ENCODE peak calls at places on chromosomes 3 and 15, in ten cellular contexts. One of them, this sample, is unnamed.

GRCh38 chr3:11954312-11954934 is 49.8 kb upstream of the SYN2 start:
- DNase-seq in neural progenitor cell: no peak
- DNase-seq in AG10803: no peak
- DNase-seq in fibroblast of mammary gland: peak; percentile 6
- DNase-seq in cardiac muscle cell: no peak
- DNase-seq in NB4: no peak
- DNase-seq in pancreas: no peak
- DNase-seq in fibroblast of the aortic adventitia: no peak
- DNase-seq in Panc1: no peak
- DNase-seq in choroid plexus epithelial cell: no peak
- DNase-seq in this sample: no peak

GRCh38 chr15:95842576-95842975 is 487.9 kb upstream of the NR2F2 start:
- DNase-seq in Panc1: no peak
- DNase-seq in choroid plexus epithelial cell: no peak
- DNase-seq in fibroblast of the aortic adventitia: no peak
- DNase-seq in neural progenitor cell: no peak
- DNase-seq in fibroblast of mammary gland: no peak
- DNase-seq in cardiac muscle cell: no peak
- DNase-seq in AG10803: no peak
- DNase-seq in NB4: no peak
- DNase-seq in pancreas: no peak
- DNase-seq in this sample: no peak

GRCh38 chr3:28726840-28727239 is 378.2 kb upstream of the AZI2 start:
- DNase-seq in NB4: peak; percentile 35
- DNase-seq in neural progenitor cell: peak; percentile 76
- DNase-seq in Panc1: no peak
- DNase-seq in cardiac muscle cell: peak; percentile 68
- DNase-seq in fibroblast of mammary gland: peak; percentile 52
- DNase-seq in pancreas: peak; percentile 63
- DNase-seq in choroid plexus epithelial cell: peak; percentile 34
- DNase-seq in AG10803: peak; percentile 13
- DNase-seq in fibroblast of the aortic adventitia: peak; percentile 27
- DNase-seq in this sample: peak; percentile 23

GRCh38 chr15:88663216-88663615 is 24.4 kb downstream of the ISG20 start:
- DNase-seq in AG10803: peak; percentile 40
- DNase-seq in pancreas: no peak
- DNase-seq in choroid plexus epithelial cell: no peak
- DNase-seq in cardiac muscle cell: no peak
- DNase-seq in fibroblast of mammary gland: no peak
- DNase-seq in NB4: no peak
- DNase-seq in neural progenitor cell: no peak
- DNase-seq in Panc1: no peak
- DNase-seq in fibroblast of the aortic adventitia: peak; percentile 31
- DNase-seq in this sample: no peak

GRCh38 chr15:100171411-100171810 is 170.4 kb downstream of the ADAMTS17 start:
- DNase-seq in AG10803: no peak
- DNase-seq in choroid plexus epithelial cell: no peak
- DNase-seq in fibroblast of the aortic adventitia: no peak
- DNase-seq in Panc1: no peak
- DNase-seq in NB4: no peak
- DNase-seq in fibroblast of mammary gland: no peak
- DNase-seq in neural progenitor cell: no peak
- DNase-seq in pancreas: no peak
- DNase-seq in cardiac muscle cell: no peak
- DNase-seq in this sample: no peak

GRCh38 chr15:92979011-92979701 is 79.0 kb downstream of the CHD2 start:
- DNase-seq in pancreas: no peak
- DNase-seq in cardiac muscle cell: no peak
- DNase-seq in Panc1: peak; percentile 15
- DNase-seq in AG10803: no peak
- DNase-seq in NB4: no peak
- DNase-seq in fibroblast of the aortic adventitia: no peak
- DNase-seq in neural progenitor cell: no peak
- DNase-seq in choroid plexus epithelial cell: peak; percentile 75
- DNase-seq in fibroblast of mammary gland: peak; percentile 63
- DNase-seq in this sample: peak; percentile 32

GRCh38 chr3:55723653-55724406 is 236.7 kb upstream of the WNT5A start:
- DNase-seq in Panc1: no peak
- DNase-seq in fibroblast of mammary gland: no peak
- DNase-seq in choroid plexus epithelial cell: no peak
- DNase-seq in pancreas: no peak
- DNase-seq in NB4: no peak
- DNase-seq in cardiac muscle cell: no peak
- DNase-seq in AG10803: no peak
- DNase-seq in fibroblast of the aortic adventitia: no peak
- DNase-seq in neural progenitor cell: no peak
- DNase-seq in this sample: no peak

GRCh38 chr3:170355738-170356595 is 1.5 kb upstream of the SKIL start:
- DNase-seq in cardiac muscle cell: peak; percentile 47
- DNase-seq in NB4: peak; percentile 76
- DNase-seq in Panc1: no peak
- DNase-seq in fibroblast of mammary gland: peak; percentile 25
- DNase-seq in neural progenitor cell: peak; percentile 60
- DNase-seq in pancreas: no peak
- DNase-seq in AG10803: peak; percentile 52
- DNase-seq in choroid plexus epithelial cell: peak; percentile 80
- DNase-seq in fibroblast of the aortic adventitia: peak; percentile 65
- DNase-seq in this sample: peak; percentile 77

GRCh38 chr3:52690560-52690959 is 4.7 kb downstream of the GNL3 start:
- DNase-seq in fibroblast of mammary gland: no peak
- DNase-seq in NB4: no peak
- DNase-seq in AG10803: no peak
- DNase-seq in cardiac muscle cell: no peak
- DNase-seq in fibroblast of the aortic adventitia: no peak
- DNase-seq in pancreas: no peak
- DNase-seq in Panc1: no peak
- DNase-seq in choroid plexus epithelial cell: no peak
- DNase-seq in neural progenitor cell: no peak
- DNase-seq in this sample: no peak

GRCh38 chr3:143201870-143202269 is 82.3 kb downstream of the CHST2 start:
- DNase-seq in Panc1: no peak
- DNase-seq in fibroblast of the aortic adventitia: no peak
- DNase-seq in choroid plexus epithelial cell: no peak
- DNase-seq in neural progenitor cell: no peak
- DNase-seq in cardiac muscle cell: no peak
- DNase-seq in AG10803: no peak
- DNase-seq in fibroblast of mammary gland: no peak
- DNase-seq in pancreas: no peak
- DNase-seq in NB4: no peak
- DNase-seq in this sample: no peak

GRCh38 chr3:26307805-26308204 is 314.8 kb upstream of the LRRC3B start:
- DNase-seq in fibroblast of mammary gland: no peak
- DNase-seq in Panc1: no peak
- DNase-seq in choroid plexus epithelial cell: no peak
- DNase-seq in fibroblast of the aortic adventitia: no peak
- DNase-seq in AG10803: no peak
- DNase-seq in pancreas: no peak
- DNase-seq in NB4: no peak
- DNase-seq in neural progenitor cell: no peak
- DNase-seq in cardiac muscle cell: no peak
- DNase-seq in this sample: no peak

GRCh38 chr15:77541421-77542181 is 91.1 kb downstream of the LINGO1 start:
- DNase-seq in neural progenitor cell: peak; percentile 69
- DNase-seq in choroid plexus epithelial cell: peak; percentile 31
- DNase-seq in NB4: no peak
- DNase-seq in Panc1: no peak
- DNase-seq in AG10803: peak; percentile 76
- DNase-seq in pancreas: no peak
- DNase-seq in fibroblast of mammary gland: no peak
- DNase-seq in cardiac muscle cell: no peak
- DNase-seq in fibroblast of the aortic adventitia: peak; percentile 69
- DNase-seq in this sample: peak; percentile 47

GRCh38 chr3:15819576-15819975 is 21.8 kb upstream of the ANKRD28 start:
- DNase-seq in NB4: no peak
- DNase-seq in choroid plexus epithelial cell: no peak
- DNase-seq in fibroblast of the aortic adventitia: no peak
- DNase-seq in neural progenitor cell: no peak
- DNase-seq in fibroblast of mammary gland: no peak
- DNase-seq in Panc1: no peak
- DNase-seq in pancreas: no peak
- DNase-seq in cardiac muscle cell: no peak
- DNase-seq in AG10803: peak; percentile 56
- DNase-seq in this sample: no peak

GRCh38 chr15:79897380-79897678 is 515 bp upstream of the MTHFS start:
- DNase-seq in pancreas: no peak
- DNase-seq in AG10803: no peak
- DNase-seq in fibroblast of the aortic adventitia: peak; percentile 27
- DNase-seq in Panc1: no peak
- DNase-seq in choroid plexus epithelial cell: peak; percentile 35
- DNase-seq in cardiac muscle cell: no peak
- DNase-seq in neural progenitor cell: no peak
- DNase-seq in NB4: no peak
- DNase-seq in fibroblast of mammary gland: peak; percentile 31
- DNase-seq in this sample: no peak

GRCh38 chr15:79896131-79896633 is 632 bp downstream of the MTHFS start:
- DNase-seq in fibroblast of mammary gland: no peak
- DNase-seq in fibroblast of the aortic adventitia: peak; percentile 18
- DNase-seq in cardiac muscle cell: no peak
- DNase-seq in AG10803: no peak
- DNase-seq in pancreas: no peak
- DNase-seq in Panc1: no peak
- DNase-seq in NB4: peak; percentile 32
- DNase-seq in neural progenitor cell: peak; percentile 8
- DNase-seq in choroid plexus epithelial cell: no peak
- DNase-seq in this sample: no peak

GRCh38 chr15:79898369-79898768 is 1.6 kb upstream of the MTHFS start:
- DNase-seq in AG10803: no peak
- DNase-seq in Panc1: no peak
- DNase-seq in neural progenitor cell: no peak
- DNase-seq in fibroblast of mammary gland: no peak
- DNase-seq in pancreas: no peak
- DNase-seq in fibroblast of the aortic adventitia: no peak
- DNase-seq in NB4: peak; percentile 18
- DNase-seq in choroid plexus epithelial cell: no peak
- DNase-seq in cardiac muscle cell: no peak
- DNase-seq in this sample: no peak

GRCh38 chr15:79897701-79898113 is 893 bp upstream of the MTHFS start:
- DNase-seq in NB4: peak; percentile 68
- DNase-seq in neural progenitor cell: no peak
- DNase-seq in Panc1: no peak
- DNase-seq in choroid plexus epithelial cell: no peak
- DNase-seq in fibroblast of mammary gland: no peak
- DNase-seq in fibroblast of the aortic adventitia: no peak
- DNase-seq in pancreas: no peak
- DNase-seq in cardiac muscle cell: no peak
- DNase-seq in AG10803: no peak
- DNase-seq in this sample: no peak

DNA sequence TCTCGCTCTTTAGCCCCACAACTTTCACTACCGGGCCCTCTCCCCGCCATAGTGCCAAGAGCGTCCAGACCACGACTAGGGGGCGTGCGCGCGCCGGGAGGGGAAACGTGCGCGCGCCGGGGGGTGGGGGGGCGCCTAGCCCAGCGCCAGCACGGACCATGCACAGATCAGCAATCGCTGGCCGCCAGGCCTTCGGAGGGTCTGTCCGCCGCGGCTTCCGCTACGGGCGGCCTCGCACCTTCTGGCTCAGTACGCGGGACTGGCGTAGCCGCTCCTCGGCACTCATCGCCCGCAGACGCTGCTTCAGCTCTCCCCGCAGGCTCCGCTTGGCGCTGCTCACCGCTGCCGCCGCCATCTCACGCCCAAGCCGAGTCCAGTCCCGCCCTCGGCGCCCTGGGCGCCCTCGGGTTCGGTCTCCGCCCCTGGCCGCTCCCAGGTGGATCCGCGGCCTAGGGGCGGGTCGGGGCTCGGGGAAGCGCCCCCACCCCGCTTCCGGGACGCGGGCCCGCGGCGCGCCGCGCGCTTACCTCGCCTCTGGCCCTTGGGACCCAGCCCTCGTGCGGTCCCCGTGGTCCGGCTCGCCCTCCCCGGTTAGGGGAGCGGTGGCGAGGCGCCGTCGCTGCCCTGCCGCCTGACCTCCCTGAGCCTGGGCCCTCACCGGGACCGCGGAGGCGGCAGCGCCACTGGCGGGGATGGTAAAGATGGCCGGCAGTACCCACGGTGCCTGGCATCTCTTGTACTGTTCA is at the start of gene MTHFS:
- DNase-seq in fibroblast of mammary gland: peak; percentile 64
- DNase-seq in neural progenitor cell: peak; percentile 92
- DNase-seq in Panc1: no peak
- DNase-seq in NB4: peak; percentile 91
- DNase-seq in cardiac muscle cell: peak; percentile 76
- DNase-seq in pancreas: peak; percentile 94
- DNase-seq in AG10803: peak; percentile 72
- DNase-seq in choroid plexus epithelial cell: peak; percentile 77
- DNase-seq in fibroblast of the aortic adventitia: peak; percentile 60
- DNase-seq in this sample: peak; percentile 79
- TF ChIP-seq CTCF in fibroblast of mammary gland: no peak
- TF ChIP-seq CTCF in neural progenitor cell: peak; percentile 68
- TF ChIP-seq CTCF in Panc1: peak; percentile 77
- TF ChIP-seq CTCF in NB4: peak; percentile 23
- TF ChIP-seq CTCF in cardiac muscle cell: peak; percentile 52
- TF ChIP-seq CTCF in pancreas: no peak
- TF ChIP-seq CTCF in AG10803: peak; percentile 32
- TF ChIP-seq CTCF in choroid plexus epithelial cell: peak; percentile 43
- TF ChIP-seq CTCF in fibroblast of the aortic adventitia: peak; percentile 47
- TF ChIP-seq CTCF in this sample: peak; percentile 37

DNA sequence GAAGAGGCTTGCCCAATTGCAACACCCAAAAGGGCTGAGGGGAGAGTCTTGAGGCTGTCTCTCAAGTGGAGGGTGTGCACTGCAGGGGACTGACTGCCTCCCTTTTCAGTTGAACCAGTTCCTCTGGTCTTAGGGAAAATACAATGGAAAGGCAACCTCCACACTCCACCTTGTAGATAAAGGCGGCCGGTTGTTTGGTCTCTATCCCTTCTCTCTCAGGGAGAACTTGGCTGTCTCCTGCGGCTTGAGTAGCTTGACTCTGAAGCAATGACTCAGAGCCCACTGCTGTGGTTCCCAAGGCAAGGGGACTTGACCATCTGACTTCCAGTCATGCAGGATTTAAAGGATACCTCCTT is 143.2 kb upstream of the UMPS start:
- DNase-seq in NB4: no peak
- DNase-seq in cardiac muscle cell: no peak
- DNase-seq in fibroblast of the aortic adventitia: no peak
- DNase-seq in AG10803: no peak
- DNase-seq in neural progenitor cell: peak; percentile 8
- DNase-seq in fibroblast of mammary gland: peak; percentile 24
- DNase-seq in choroid plexus epithelial cell: no peak
- DNase-seq in Panc1: no peak
- DNase-seq in pancreas: no peak
- DNase-seq in this sample: no peak
- H3K4me3 ChIP-seq in NB4: no peak overlapping the region
- H3K4me3 ChIP-seq in cardiac muscle cell: peak overlapping the region; percentile 80
- H3K4me3 ChIP-seq in fibroblast of the aortic adventitia: no peak overlapping the region
- H3K4me3 ChIP-seq in AG10803: no peak overlapping the region
- H3K4me3 ChIP-seq in neural progenitor cell: no peak overlapping the region
- H3K4me3 ChIP-seq in fibroblast of mammary gland: no peak overlapping the region
- H3K4me3 ChIP-seq in choroid plexus epithelial cell: no peak overlapping the region
- H3K4me3 ChIP-seq in Panc1: no peak overlapping the region
- H3K4me3 ChIP-seq in pancreas: no peak overlapping the region
- H3K4me3 ChIP-seq in this sample: no peak overlapping the region

GRCh38 chr15:74133071-74133702 is 2.8 kb downstream of the ISLR2 start:
- DNase-seq in choroid plexus epithelial cell: no peak
- DNase-seq in AG10803: no peak
- DNase-seq in neural progenitor cell: peak; percentile 57
- DNase-seq in NB4: no peak
- DNase-seq in Panc1: no peak
- DNase-seq in pancreas: no peak
- DNase-seq in fibroblast of mammary gland: no peak
- DNase-seq in cardiac muscle cell: peak; percentile 24
- DNase-seq in fibroblast of the aortic adventitia: no peak
- DNase-seq in this sample: no peak
- TF ChIP-seq CTCF in choroid plexus epithelial cell: no peak
- TF ChIP-seq CTCF in AG10803: no peak
- TF ChIP-seq CTCF in neural progenitor cell: no peak
- TF ChIP-seq CTCF in NB4: no peak
- TF ChIP-seq CTCF in Panc1: no peak
- TF ChIP-seq CTCF in pancreas: no peak
- TF ChIP-seq CTCF in fibroblast of mammary gland: no peak
- TF ChIP-seq CTCF in cardiac muscle cell: no peak
- TF ChIP-seq CTCF in fibroblast of the aortic adventitia: no peak
- TF ChIP-seq CTCF in this sample: no peak

GRCh38 chr3:42024578-42025387 is 62.9 kb upstream of the ULK4 start:
- DNase-seq in fibroblast of the aortic adventitia: no peak
- DNase-seq in neural progenitor cell: peak; percentile 63
- DNase-seq in NB4: peak; percentile 70
- DNase-seq in pancreas: no peak
- DNase-seq in AG10803: no peak
- DNase-seq in cardiac muscle cell: no peak
- DNase-seq in Panc1: no peak
- DNase-seq in fibroblast of mammary gland: peak; percentile 7
- DNase-seq in choroid plexus epithelial cell: no peak
- DNase-seq in this sample: peak; percentile 29
- H3K4me3 ChIP-seq in fibroblast of the aortic adventitia: no peak overlapping the region
- H3K4me3 ChIP-seq in neural progenitor cell: peak overlapping the region; percentile 25
- H3K4me3 ChIP-seq in NB4: peak overlapping the region; percentile 42
- H3K4me3 ChIP-seq in pancreas: no peak overlapping the region
- H3K4me3 ChIP-seq in AG10803: peak overlapping the region; percentile 8
- H3K4me3 ChIP-seq in cardiac muscle cell: no peak overlapping the region
- H3K4me3 ChIP-seq in Panc1: peak overlapping the region; percentile 36
- H3K4me3 ChIP-seq in fibroblast of mammary gland: no peak overlapping the region
- H3K4me3 ChIP-seq in choroid plexus epithelial cell: no peak overlapping the region
- H3K4me3 ChIP-seq in this sample: no peak overlapping the region